ENCODE peak calls at places on chromosomes 2 and 18, in ten cellular contexts. One of them, this sample, is unnamed.

GRCh38 chr2:45607701-45608100 is 3.4 kb downstream of the SRBD1 start:
- DNase-seq in adrenal gland: no peak
- DNase-seq in ovary: no peak
- DNase-seq in esophagus muscularis mucosa: no peak
- DNase-seq in heart left ventricle: no peak
- DNase-seq in uterus: no peak
- DNase-seq in breast epithelium: no peak
- DNase-seq in Peyer's patch: no peak
- DNase-seq in spleen: no peak
- DNase-seq in transverse colon: no peak
- DNase-seq in this sample: no peak

GRCh38 chr2:145906356-145906755 is 1386.4 kb upstream of the ZEB2 start:
- DNase-seq in adrenal gland: no peak
- DNase-seq in ovary: no peak
- DNase-seq in esophagus muscularis mucosa: no peak
- DNase-seq in heart left ventricle: no peak
- DNase-seq in uterus: no peak
- DNase-seq in breast epithelium: no peak
- DNase-seq in Peyer's patch: no peak
- DNase-seq in spleen: no peak
- DNase-seq in transverse colon: no peak
- DNase-seq in this sample: no peak

GRCh38 chr2:105396254-105397024 is 2.4 kb downstream of the FHL2 start:
- DNase-seq in adrenal gland: peak; percentile 88
- DNase-seq in ovary: no peak
- DNase-seq in esophagus muscularis mucosa: no peak
- DNase-seq in heart left ventricle: no peak
- DNase-seq in uterus: peak; percentile 59
- DNase-seq in breast epithelium: peak; percentile 80
- DNase-seq in Peyer's patch: peak; percentile 91
- DNase-seq in spleen: no peak
- DNase-seq in transverse colon: peak; percentile 78
- DNase-seq in this sample: peak; percentile 41

GRCh38 chr18:6994719-6995430 is 122.7 kb downstream of the LAMA1 start:
- DNase-seq in adrenal gland: no peak
- DNase-seq in ovary: no peak
- DNase-seq in esophagus muscularis mucosa: no peak
- DNase-seq in heart left ventricle: no peak
- DNase-seq in uterus: no peak
- DNase-seq in breast epithelium: no peak
- DNase-seq in Peyer's patch: no peak
- DNase-seq in spleen: no peak
- DNase-seq in transverse colon: no peak
- DNase-seq in this sample: no peak

GRCh38 chr18:4510709-4511108 is 55.6 kb upstream of the DLGAP1 start:
- DNase-seq in adrenal gland: no peak
- DNase-seq in ovary: no peak
- DNase-seq in esophagus muscularis mucosa: peak; percentile 95
- DNase-seq in heart left ventricle: no peak
- DNase-seq in uterus: no peak
- DNase-seq in breast epithelium: no peak
- DNase-seq in Peyer's patch: no peak
- DNase-seq in spleen: no peak
- DNase-seq in transverse colon: no peak
- DNase-seq in this sample: no peak

GRCh38 chr2:95526360-95527341 is 42.1 kb upstream of the TRIM43B start:
- DNase-seq in adrenal gland: peak; percentile 68
- DNase-seq in ovary: peak; percentile 58
- DNase-seq in esophagus muscularis mucosa: no peak
- DNase-seq in heart left ventricle: peak; percentile 75
- DNase-seq in uterus: peak; percentile 35
- DNase-seq in breast epithelium: peak; percentile 47
- DNase-seq in Peyer's patch: peak; percentile 73
- DNase-seq in spleen: peak; percentile 86
- DNase-seq in transverse colon: peak; percentile 74
- DNase-seq in this sample: no peak

GRCh38 chr2:4992226-4992625 is 700.0 kb upstream of the SOX11 start:
- DNase-seq in adrenal gland: no peak
- DNase-seq in ovary: no peak
- DNase-seq in esophagus muscularis mucosa: no peak
- DNase-seq in heart left ventricle: no peak
- DNase-seq in uterus: no peak
- DNase-seq in breast epithelium: no peak
- DNase-seq in Peyer's patch: no peak
- DNase-seq in spleen: no peak
- DNase-seq in transverse colon: no peak
- DNase-seq in this sample: no peak

GRCh38 chr2:236574000-236574399 is 4.4 kb downstream of the ACKR3 start:
- DNase-seq in adrenal gland: no peak
- DNase-seq in ovary: no peak
- DNase-seq in esophagus muscularis mucosa: no peak
- DNase-seq in heart left ventricle: no peak
- DNase-seq in uterus: no peak
- DNase-seq in breast epithelium: no peak
- DNase-seq in Peyer's patch: no peak
- DNase-seq in spleen: no peak
- DNase-seq in transverse colon: no peak
- DNase-seq in this sample: no peak

GRCh38 chr18:8507881-8508280 is 101.4 kb upstream of the RAB12 start:
- DNase-seq in adrenal gland: no peak
- DNase-seq in ovary: no peak
- DNase-seq in esophagus muscularis mucosa: no peak
- DNase-seq in heart left ventricle: no peak
- DNase-seq in uterus: no peak
- DNase-seq in breast epithelium: no peak
- DNase-seq in Peyer's patch: no peak
- DNase-seq in spleen: no peak
- DNase-seq in transverse colon: no peak
- DNase-seq in this sample: no peak

GRCh38 chr2:234395801-234396478 is 100.9 kb downstream of the ARL4C start:
- DNase-seq in adrenal gland: no peak
- DNase-seq in ovary: no peak
- DNase-seq in esophagus muscularis mucosa: no peak
- DNase-seq in heart left ventricle: no peak
- DNase-seq in uterus: no peak
- DNase-seq in breast epithelium: no peak
- DNase-seq in Peyer's patch: no peak
- DNase-seq in spleen: no peak
- DNase-seq in transverse colon: no peak
- DNase-seq in this sample: no peak

GRCh38 chr2:111031546-111032484 is 88.9 kb upstream of the BCL2L11 start:
- DNase-seq in adrenal gland: no peak
- DNase-seq in ovary: no peak
- DNase-seq in esophagus muscularis mucosa: peak; percentile 57
- DNase-seq in heart left ventricle: peak; percentile 45
- DNase-seq in uterus: no peak
- DNase-seq in breast epithelium: no peak
- DNase-seq in Peyer's patch: peak; percentile 34
- DNase-seq in spleen: no peak
- DNase-seq in transverse colon: no peak
- DNase-seq in this sample: no peak

GRCh38 chr18:55406374-55407045 is 181.5 kb downstream of the TCF4 start:
- DNase-seq in adrenal gland: no peak
- DNase-seq in ovary: no peak
- DNase-seq in esophagus muscularis mucosa: no peak
- DNase-seq in heart left ventricle: no peak
- DNase-seq in uterus: no peak
- DNase-seq in breast epithelium: no peak
- DNase-seq in Peyer's patch: no peak
- DNase-seq in spleen: no peak
- DNase-seq in transverse colon: no peak
- DNase-seq in this sample: no peak

GRCh38 chr2:146203232-146203631 is 1641.6 kb upstream of the ACVR2A start:
- DNase-seq in adrenal gland: no peak
- DNase-seq in ovary: no peak
- DNase-seq in esophagus muscularis mucosa: no peak
- DNase-seq in heart left ventricle: no peak
- DNase-seq in uterus: no peak
- DNase-seq in breast epithelium: no peak
- DNase-seq in Peyer's patch: no peak
- DNase-seq in spleen: no peak
- DNase-seq in transverse colon: no peak
- DNase-seq in this sample: no peak

GRCh38 chr2:39871291-39871761 is 92.3 kb upstream of the THUMPD2 start:
- DNase-seq in adrenal gland: no peak
- DNase-seq in ovary: no peak
- DNase-seq in esophagus muscularis mucosa: no peak
- DNase-seq in heart left ventricle: no peak
- DNase-seq in uterus: no peak
- DNase-seq in breast epithelium: peak; percentile 24
- DNase-seq in Peyer's patch: no peak
- DNase-seq in spleen: no peak
- DNase-seq in transverse colon: no peak
- DNase-seq in this sample: no peak

GRCh38 chr2:98761267-98761781 is 30.4 kb upstream of the MGAT4A start:
- DNase-seq in adrenal gland: no peak
- DNase-seq in ovary: no peak
- DNase-seq in esophagus muscularis mucosa: no peak
- DNase-seq in heart left ventricle: no peak
- DNase-seq in uterus: no peak
- DNase-seq in breast epithelium: no peak
- DNase-seq in Peyer's patch: peak; percentile 53
- DNase-seq in spleen: peak; percentile 74
- DNase-seq in transverse colon: no peak
- DNase-seq in this sample: no peak

GRCh38 chr18:63158676-63159291 is 160.8 kb downstream of the BCL2 start:
- DNase-seq in adrenal gland: no peak
- DNase-seq in ovary: no peak
- DNase-seq in esophagus muscularis mucosa: no peak
- DNase-seq in heart left ventricle: no peak
- DNase-seq in uterus: no peak
- DNase-seq in breast epithelium: no peak
- DNase-seq in Peyer's patch: no peak
- DNase-seq in spleen: no peak
- DNase-seq in transverse colon: no peak
- DNase-seq in this sample: no peak
- TF ChIP-seq POLR2A in adrenal gland: no peak
- TF ChIP-seq POLR2A in ovary: no peak
- TF ChIP-seq POLR2A in esophagus muscularis mucosa: no peak
- TF ChIP-seq POLR2A in heart left ventricle: no peak
- TF ChIP-seq POLR2A in uterus: no peak
- TF ChIP-seq POLR2A in breast epithelium: no peak
- TF ChIP-seq POLR2A in Peyer's patch: no peak
- TF ChIP-seq POLR2A in spleen: no peak
- TF ChIP-seq POLR2A in transverse colon: no peak
- TF ChIP-seq POLR2A in this sample: no peak

DNA sequence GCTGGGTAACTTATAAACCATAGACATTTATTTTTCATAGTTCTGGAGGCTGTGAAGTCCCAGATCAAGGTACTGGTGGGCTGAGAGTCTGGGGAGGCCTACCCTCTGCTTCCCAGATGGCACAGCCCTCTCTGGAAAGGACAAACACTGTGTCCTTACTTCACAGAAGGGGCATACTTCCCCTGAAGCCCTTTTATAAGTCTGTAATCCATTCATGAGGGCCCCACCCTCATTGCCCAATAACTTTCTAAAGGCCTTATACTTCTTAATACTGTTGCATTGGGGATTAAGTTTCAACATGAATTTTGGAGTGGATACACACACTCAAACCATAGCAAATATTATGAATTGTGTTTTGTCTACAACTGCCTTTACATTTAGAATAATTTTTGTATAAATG is 36.0 kb downstream of the ATIC start:
- DNase-seq in adrenal gland: no peak
- DNase-seq in ovary: no peak
- DNase-seq in esophagus muscularis mucosa: peak; percentile 62
- DNase-seq in heart left ventricle: no peak
- DNase-seq in uterus: no peak
- DNase-seq in breast epithelium: no peak
- DNase-seq in Peyer's patch: no peak
- DNase-seq in spleen: no peak
- DNase-seq in transverse colon: no peak
- DNase-seq in this sample: no peak
- H3K4me1 ChIP-seq in adrenal gland: no peaks in the 10 kb centered on the region
- H3K4me1 ChIP-seq in ovary: no peaks in the 10 kb centered on the region
- H3K4me1 ChIP-seq in esophagus muscularis mucosa: no peaks in the 10 kb centered on the region
- H3K4me1 ChIP-seq in heart left ventricle: no peaks in the 10 kb centered on the region
- H3K4me1 ChIP-seq in uterus: no peaks in the 10 kb centered on the region
- H3K4me1 ChIP-seq in breast epithelium: no peaks in the 10 kb centered on the region
- H3K4me1 ChIP-seq in Peyer's patch: no peaks in the 10 kb centered on the region
- H3K4me1 ChIP-seq in spleen: no peaks in the 10 kb centered on the region
- H3K4me1 ChIP-seq in transverse colon: no peaks in the 10 kb centered on the region
- H3K4me1 ChIP-seq in this sample: no peaks in the 10 kb centered on the region

GRCh38 chr2:54191361-54192130 is 64.5 kb downstream of the TSPYL6 start:
- DNase-seq in adrenal gland: no peak
- DNase-seq in ovary: no peak
- DNase-seq in esophagus muscularis mucosa: no peak
- DNase-seq in heart left ventricle: no peak
- DNase-seq in uterus: no peak
- DNase-seq in breast epithelium: no peak
- DNase-seq in Peyer's patch: no peak
- DNase-seq in spleen: no peak
- DNase-seq in transverse colon: no peak
- DNase-seq in this sample: no peak
- TF ChIP-seq POLR2A in adrenal gland: no peak
- TF ChIP-seq POLR2A in ovary: no peak
- TF ChIP-seq POLR2A in esophagus muscularis mucosa: no peak
- TF ChIP-seq POLR2A in heart left ventricle: no peak
- TF ChIP-seq POLR2A in uterus: no peak
- TF ChIP-seq POLR2A in breast epithelium: no peak
- TF ChIP-seq POLR2A in Peyer's patch: no peak
- TF ChIP-seq POLR2A in spleen: no peak
- TF ChIP-seq POLR2A in transverse colon: no peak
- TF ChIP-seq POLR2A in this sample: no peak

GRCh38 chr2:60517441-60517840 is 36.0 kb downstream of the BCL11A start:
- DNase-seq in adrenal gland: no peak
- DNase-seq in ovary: no peak
- DNase-seq in esophagus muscularis mucosa: no peak
- DNase-seq in heart left ventricle: no peak
- DNase-seq in uterus: no peak
- DNase-seq in breast epithelium: no peak
- DNase-seq in Peyer's patch: no peak
- DNase-seq in spleen: no peak
- DNase-seq in transverse colon: no peak
- DNase-seq in this sample: no peak

GRCh38 chr2:60516826-60517225 is 36.6 kb downstream of the BCL11A start:
- DNase-seq in adrenal gland: no peak
- DNase-seq in ovary: no peak
- DNase-seq in esophagus muscularis mucosa: no peak
- DNase-seq in heart left ventricle: no peak
- DNase-seq in uterus: no peak
- DNase-seq in breast epithelium: no peak
- DNase-seq in Peyer's patch: no peak
- DNase-seq in spleen: no peak
- DNase-seq in transverse colon: no peak
- DNase-seq in this sample: no peak

GRCh38 chr2:60515751-60516226 is 37.7 kb downstream of the BCL11A start:
- DNase-seq in adrenal gland: no peak
- DNase-seq in ovary: no peak
- DNase-seq in esophagus muscularis mucosa: no peak
- DNase-seq in heart left ventricle: no peak
- DNase-seq in uterus: no peak
- DNase-seq in breast epithelium: no peak
- DNase-seq in Peyer's patch: no peak
- DNase-seq in spleen: no peak
- DNase-seq in transverse colon: no peak
- DNase-seq in this sample: no peak

GRCh38 chr2:60514886-60515407 is 38.5 kb downstream of the BCL11A start:
- DNase-seq in adrenal gland: no peak
- DNase-seq in ovary: no peak
- DNase-seq in esophagus muscularis mucosa: no peak
- DNase-seq in heart left ventricle: no peak
- DNase-seq in uterus: no peak
- DNase-seq in breast epithelium: no peak
- DNase-seq in Peyer's patch: no peak
- DNase-seq in spleen: no peak
- DNase-seq in transverse colon: no peak
- DNase-seq in this sample: no peak

GRCh38 chr2:60516383-60516811 is 37.1 kb downstream of the BCL11A start:
- DNase-seq in adrenal gland: peak; percentile 58
- DNase-seq in ovary: no peak
- DNase-seq in esophagus muscularis mucosa: no peak
- DNase-seq in heart left ventricle: no peak
- DNase-seq in uterus: no peak
- DNase-seq in breast epithelium: no peak
- DNase-seq in Peyer's patch: no peak
- DNase-seq in spleen: no peak
- DNase-seq in transverse colon: no peak
- DNase-seq in this sample: no peak
- H3K4me1 ChIP-seq in adrenal gland: no peaks in the 10 kb centered on the region
- H3K4me1 ChIP-seq in ovary: no peaks in the 10 kb centered on the region
- H3K4me1 ChIP-seq in esophagus muscularis mucosa: peaks cover 4% of the 10 kb centered on the region
- H3K4me1 ChIP-seq in heart left ventricle: peaks cover 33% of the 10 kb centered on the region
- H3K4me1 ChIP-seq in uterus: no peaks in the 10 kb centered on the region
- H3K4me1 ChIP-seq in breast epithelium: no peaks in the 10 kb centered on the region
- H3K4me1 ChIP-seq in Peyer's patch: peaks cover 19% of the 10 kb centered on the region
- H3K4me1 ChIP-seq in spleen: peaks cover 24% of the 10 kb centered on the region
- H3K4me1 ChIP-seq in transverse colon: peaks cover 21% of the 10 kb centered on the region
- H3K4me1 ChIP-seq in this sample: peaks cover 9% of the 10 kb centered on the region

This sample was measured in tibial nerve.